ENCODE peak calls at places on chromosome 11, in eight cellular contexts. One of them, this sample, is unnamed.

GRCh38 chr11:124839051-124839971 is 25.9 kb upstream of the ROBO3 start:
- DNase-seq in AG04449: no peak
- DNase-seq in AG10803: no peak
- DNase-seq in HFF-Myc: no peak
- DNase-seq in bronchial epithelial cell: no peak
- DNase-seq in IMR-90: no peak
- DNase-seq in A549: no peak
- DNase-seq in GM23338: peak
- DNase-seq in this sample: no peak

GRCh38 chr11:65906602-65907001 is 6.4 kb upstream of the FOSL1 start:
- DNase-seq in AG04449: no peak
- DNase-seq in AG10803: no peak
- DNase-seq in HFF-Myc: no peak
- DNase-seq in bronchial epithelial cell: peak
- DNase-seq in IMR-90: no peak
- DNase-seq in A549: no peak
- DNase-seq in GM23338: no peak
- DNase-seq in this sample: no peak

GRCh38 chr11:61754534-61755482 is 2.4 kb downstream of the MYRF start:
- DNase-seq in AG04449: no peak
- DNase-seq in AG10803: no peak
- DNase-seq in HFF-Myc: no peak
- DNase-seq in bronchial epithelial cell: no peak
- DNase-seq in IMR-90: peak
- DNase-seq in A549: no peak
- DNase-seq in GM23338: no peak
- DNase-seq in this sample: no peak

GRCh38 chr11:37811349-37811748 is 1213.3 kb upstream of the RAG2 start:
- DNase-seq in AG04449: no peak
- DNase-seq in AG10803: no peak
- DNase-seq in HFF-Myc: no peak
- DNase-seq in bronchial epithelial cell: no peak
- DNase-seq in IMR-90: no peak
- DNase-seq in A549: no peak
- DNase-seq in GM23338: no peak
- DNase-seq in this sample: no peak

GRCh38 chr11:134322553-134322952 is 9.2 kb upstream of the GLB1L2 start:
- DNase-seq in AG04449: no peak
- DNase-seq in AG10803: no peak
- DNase-seq in HFF-Myc: no peak
- DNase-seq in bronchial epithelial cell: no peak
- DNase-seq in IMR-90: no peak
- DNase-seq in A549: no peak
- DNase-seq in GM23338: no peak
- DNase-seq in this sample: no peak

GRCh38 chr11:122305018-122305417 is 189.0 kb upstream of the BLID start:
- DNase-seq in AG04449: no peak
- DNase-seq in AG10803: no peak
- DNase-seq in HFF-Myc: no peak
- DNase-seq in bronchial epithelial cell: no peak
- DNase-seq in IMR-90: no peak
- DNase-seq in A549: no peak
- DNase-seq in GM23338: no peak
- DNase-seq in this sample: no peak

GRCh38 chr11:44936527-44936926 is 14.2 kb downstream of the TP53I11 start:
- DNase-seq in AG04449: peak
- DNase-seq in AG10803: peak
- DNase-seq in HFF-Myc: peak
- DNase-seq in bronchial epithelial cell: peak
- DNase-seq in IMR-90: peak
- DNase-seq in A549: peak
- DNase-seq in GM23338: peak
- DNase-seq in this sample: no peak

GRCh38 chr11:62108971-62109391 is 14.8 kb upstream of the INCENP start:
- DNase-seq in AG04449: no peak
- DNase-seq in AG10803: peak
- DNase-seq in HFF-Myc: no peak
- DNase-seq in bronchial epithelial cell: peak
- DNase-seq in IMR-90: peak
- DNase-seq in A549: no peak
- DNase-seq in GM23338: no peak
- DNase-seq in this sample: peak

GRCh38 chr11:107370390-107370789 is 87.2 kb downstream of the CWF19L2 start:
- DNase-seq in AG04449: no peak
- DNase-seq in AG10803: peak
- DNase-seq in HFF-Myc: no peak
- DNase-seq in bronchial epithelial cell: peak
- DNase-seq in IMR-90: no peak
- DNase-seq in A549: no peak
- DNase-seq in GM23338: no peak
- DNase-seq in this sample: peak

GRCh38 chr11:97516688-97517087 is 1126.9 kb downstream of the JRKL start:
- DNase-seq in AG04449: no peak
- DNase-seq in AG10803: no peak
- DNase-seq in HFF-Myc: no peak
- DNase-seq in bronchial epithelial cell: no peak
- DNase-seq in IMR-90: no peak
- DNase-seq in A549: no peak
- DNase-seq in GM23338: peak
- DNase-seq in this sample: no peak
- TF ChIP-seq CTCF in AG04449: no peak
- TF ChIP-seq CTCF in AG10803: no peak
- TF ChIP-seq CTCF in HFF-Myc: no peak
- TF ChIP-seq CTCF in bronchial epithelial cell: no peak
- TF ChIP-seq CTCF in IMR-90: no peak
- TF ChIP-seq CTCF in A549: no peak
- TF ChIP-seq CTCF in GM23338: no peak
- TF ChIP-seq CTCF in this sample: no peak

GRCh38 chr11:64299847-64300648 is at the start of gene CATSPERZ:
- DNase-seq in AG04449: no peak
- DNase-seq in AG10803: no peak
- DNase-seq in HFF-Myc: no peak
- DNase-seq in bronchial epithelial cell: no peak
- DNase-seq in IMR-90: no peak
- DNase-seq in A549: no peak
- DNase-seq in GM23338: peak
- DNase-seq in this sample: no peak

GRCh38 chr11:64297722-64298358 is 2.3 kb upstream of the CATSPERZ start:
- DNase-seq in AG04449: no peak
- DNase-seq in AG10803: no peak
- DNase-seq in HFF-Myc: no peak
- DNase-seq in bronchial epithelial cell: no peak
- DNase-seq in IMR-90: no peak
- DNase-seq in A549: no peak
- DNase-seq in GM23338: peak
- DNase-seq in this sample: no peak

GRCh38 chr11:64296830-64297721 is 3.1 kb upstream of the CATSPERZ start:
- DNase-seq in AG04449: no peak
- DNase-seq in AG10803: no peak
- DNase-seq in HFF-Myc: no peak
- DNase-seq in bronchial epithelial cell: no peak
- DNase-seq in IMR-90: no peak
- DNase-seq in A549: no peak
- DNase-seq in GM23338: peak
- DNase-seq in this sample: no peak

GRCh38 chr11:64296236-64296635 is 3.9 kb upstream of the CATSPERZ start:
- DNase-seq in AG04449: no peak
- DNase-seq in AG10803: peak
- DNase-seq in HFF-Myc: no peak
- DNase-seq in bronchial epithelial cell: no peak
- DNase-seq in IMR-90: no peak
- DNase-seq in A549: no peak
- DNase-seq in GM23338: no peak
- DNase-seq in this sample: no peak

GRCh38 chr11:64298966-64299846 is 952 bp upstream of the CATSPERZ start:
- DNase-seq in AG04449: no peak
- DNase-seq in AG10803: peak
- DNase-seq in HFF-Myc: no peak
- DNase-seq in bronchial epithelial cell: no peak
- DNase-seq in IMR-90: no peak
- DNase-seq in A549: no peak
- DNase-seq in GM23338: peak
- DNase-seq in this sample: no peak
- H3K4me3 ChIP-seq in AG04449: peak
- H3K4me3 ChIP-seq in AG10803: peak
- H3K4me3 ChIP-seq in HFF-Myc: peak
- H3K4me3 ChIP-seq in bronchial epithelial cell: peak
- H3K4me3 ChIP-seq in IMR-90: peak
- H3K4me3 ChIP-seq in A549: no peak
- H3K4me3 ChIP-seq in GM23338: peak
- H3K4me3 ChIP-seq in this sample: peak

DNA sequence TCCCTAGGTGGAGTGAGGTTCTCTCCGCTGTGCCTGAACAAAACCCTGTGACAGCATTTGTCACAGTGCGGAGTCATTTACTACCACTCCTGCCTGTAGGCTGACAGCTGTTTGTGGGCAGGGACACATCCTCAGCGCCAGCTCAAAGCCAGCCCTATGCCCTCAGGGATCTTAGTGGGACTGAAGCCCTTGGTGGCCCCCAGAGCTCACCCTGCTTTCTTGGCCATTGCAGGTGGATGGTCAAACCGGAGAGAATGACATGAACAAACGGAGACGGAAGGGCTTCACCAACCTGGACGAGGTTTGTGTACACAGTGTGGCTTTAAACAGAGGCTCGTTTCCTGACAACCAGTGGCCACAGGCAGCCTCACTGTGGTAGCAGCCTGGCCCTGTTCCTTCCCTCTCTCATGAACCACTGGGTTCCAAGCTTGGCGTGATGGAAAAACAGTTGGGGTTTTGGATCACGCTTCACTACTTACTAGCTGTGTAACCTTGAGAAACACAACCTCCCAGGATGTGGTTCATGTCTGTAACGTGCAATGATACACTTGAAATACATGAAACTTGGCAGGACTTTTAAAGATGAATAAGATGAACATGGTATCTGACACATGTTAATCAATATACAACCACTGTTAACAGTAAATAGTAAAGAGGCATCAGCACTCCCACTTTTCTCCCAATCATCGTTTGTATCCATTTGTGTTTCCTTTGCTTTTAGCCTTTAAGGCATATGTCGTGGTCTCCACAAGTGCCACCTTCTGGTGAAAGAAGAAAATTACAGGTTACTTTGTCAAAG is 125.8 kb downstream of the MICAL2 start:
- DNase-seq in AG04449: no peak
- DNase-seq in AG10803: peak
- DNase-seq in HFF-Myc: peak
- DNase-seq in bronchial epithelial cell: peak
- DNase-seq in IMR-90: peak
- DNase-seq in A549: peak
- DNase-seq in GM23338: peak
- DNase-seq in this sample: no peak
- TF ChIP-seq CTCF in AG04449: peak
- TF ChIP-seq CTCF in AG10803: peak
- TF ChIP-seq CTCF in HFF-Myc: peak
- TF ChIP-seq CTCF in bronchial epithelial cell: peak
- TF ChIP-seq CTCF in IMR-90: peak
- TF ChIP-seq CTCF in A549: peak
- TF ChIP-seq CTCF in GM23338: peak
- TF ChIP-seq CTCF in this sample: peak

DNA sequence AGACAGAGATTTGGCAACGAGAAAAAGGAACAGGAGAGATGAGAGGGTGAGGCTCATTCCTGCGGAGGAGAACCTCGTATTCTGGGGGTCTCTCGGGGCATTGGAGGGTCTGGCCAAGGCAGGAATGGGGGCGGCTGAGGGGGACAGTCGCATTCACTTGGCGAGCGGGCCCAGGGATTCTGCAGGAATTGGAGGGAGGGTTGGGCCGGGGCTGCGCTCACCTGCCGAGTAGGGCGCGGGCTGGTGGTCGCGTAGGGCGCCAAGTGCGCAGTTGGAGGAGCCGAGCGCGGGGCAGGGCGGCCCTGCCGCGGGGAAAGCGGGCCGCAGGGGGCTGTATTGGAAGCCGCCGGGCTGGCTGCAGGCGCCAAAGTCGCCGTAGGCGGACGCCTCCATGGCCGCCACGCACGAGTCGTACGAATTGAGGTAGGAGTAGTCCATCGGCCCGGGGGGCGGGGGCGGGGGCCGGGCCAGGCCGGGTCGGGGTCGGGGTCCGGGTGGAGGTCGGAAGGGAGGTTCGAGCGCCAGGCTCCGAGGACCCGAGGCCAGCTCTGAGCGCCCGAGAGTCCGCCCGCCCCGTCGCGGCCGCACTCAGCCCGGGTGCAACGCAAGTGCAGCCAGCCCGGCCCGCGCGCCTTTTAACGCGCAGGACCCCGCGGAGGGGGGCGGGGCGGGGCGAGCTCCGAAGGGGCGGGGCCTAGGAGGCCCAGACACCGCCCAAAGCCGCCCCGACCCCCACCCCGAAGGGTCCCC is at the start of gene PHOX2A:
- DNase-seq in AG04449: no peak
- DNase-seq in AG10803: no peak
- DNase-seq in HFF-Myc: no peak
- DNase-seq in bronchial epithelial cell: no peak
- DNase-seq in IMR-90: no peak
- DNase-seq in A549: no peak
- DNase-seq in GM23338: peak
- DNase-seq in this sample: no peak
- H3K4me3 ChIP-seq in AG04449: peak
- H3K4me3 ChIP-seq in AG10803: no peak
- H3K4me3 ChIP-seq in HFF-Myc: no peak
- H3K4me3 ChIP-seq in bronchial epithelial cell: no peak
- H3K4me3 ChIP-seq in IMR-90: peak
- H3K4me3 ChIP-seq in A549: no peak
- H3K4me3 ChIP-seq in GM23338: peak
- H3K4me3 ChIP-seq in this sample: no peak

DNA sequence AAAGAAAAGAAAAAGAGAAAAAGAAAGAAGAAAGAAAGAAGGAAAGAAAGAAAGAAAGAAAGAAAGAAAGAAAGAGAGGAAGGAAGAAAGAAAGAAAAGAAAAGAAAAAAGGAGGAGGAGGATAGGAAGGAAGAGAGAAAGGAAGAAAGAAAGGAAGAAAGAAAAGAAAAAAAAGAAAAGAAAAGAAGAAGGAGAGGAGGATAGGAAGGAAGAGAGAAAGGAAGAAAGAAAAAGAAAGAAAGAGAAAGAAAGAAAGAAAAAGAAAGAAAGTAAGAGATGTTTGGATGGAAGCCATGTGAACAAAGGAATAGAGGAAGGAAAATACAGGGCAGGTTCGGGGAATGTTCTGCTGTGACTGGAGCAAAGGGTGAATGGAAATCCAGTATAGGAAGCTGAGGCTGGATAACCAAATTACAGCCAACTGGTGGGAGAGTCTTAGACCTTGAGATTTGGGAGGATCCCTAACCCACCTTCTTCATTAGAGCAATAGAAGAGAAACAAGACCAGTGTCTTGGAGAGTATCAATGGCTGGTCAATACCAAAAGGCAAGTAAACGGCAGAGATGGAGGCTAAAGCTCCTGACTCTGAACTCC is 94.9 kb downstream of the RASSF10 start:
- DNase-seq in AG04449: no peak
- DNase-seq in AG10803: no peak
- DNase-seq in HFF-Myc: no peak
- DNase-seq in bronchial epithelial cell: no peak
- DNase-seq in IMR-90: no peak
- DNase-seq in A549: no peak
- DNase-seq in GM23338: no peak
- DNase-seq in this sample: no peak
- TF ChIP-seq CTCF in AG04449: no peak
- TF ChIP-seq CTCF in AG10803: no peak
- TF ChIP-seq CTCF in HFF-Myc: no peak
- TF ChIP-seq CTCF in bronchial epithelial cell: no peak
- TF ChIP-seq CTCF in IMR-90: no peak
- TF ChIP-seq CTCF in A549: no peak
- TF ChIP-seq CTCF in GM23338: no peak
- TF ChIP-seq CTCF in this sample: no peak